ENCODE peak calls at places on chromosomes 3 and 15, in nine cellular contexts. E, T, U, G, D, O, H, Z and S are unnamed samples.

GRCh38 chr15:89495638-89496145 is 691 bp downstream of the RHCG start:
- DNase-seq in E (no peak), T (no peak), U (no peak), G (no peak), D (no peak), O (no peak), H (no peak), Z (peak), S (peak)

GRCh38 chr3:42375121-42375520 is 35.3 kb downstream of the LYZL4 start:
- DNase-seq in E (no peak), T (no peak), U (no peak), G (no peak), D (no peak), O (no peak), H (no peak), Z (no peak), S (no peak)

GRCh38 chr15:89753855-89754254 is 2.8 kb upstream of the MESP1 start:
- DNase-seq in E (no peak), T (no peak), U (no peak), G (no peak), D (no peak), O (no peak), H (no peak), Z (no peak), S (no peak)

GRCh38 chr3:24067483-24067882 is 122.4 kb downstream of the NR1D2 start:
- DNase-seq in E (no peak), T (no peak), U (no peak), G (no peak), D (no peak), O (no peak), H (no peak), Z (peak), S (no peak)

GRCh38 chr15:52857471-52857870 is 67.3 kb upstream of the ONECUT1 start:
- DNase-seq in E (no peak), T (no peak), U (no peak), G (no peak), D (no peak), O (no peak), H (no peak), Z (no peak), S (no peak)

GRCh38 chr15:71425388-71425787 is 310.1 kb downstream of the THSD4 start:
- DNase-seq in E (no peak), T (no peak), U (no peak), G (no peak), D (no peak), O (no peak), H (no peak), Z (no peak), S (no peak)

GRCh38 chr15:74208496-74208895 is 5.9 kb upstream of the STRA6 start:
- DNase-seq in E (no peak), T (no peak), U (no peak), G (no peak), D (no peak), O (no peak), H (no peak), Z (no peak), S (no peak)

GRCh38 chr3:130789678-130790340 is 43.2 kb upstream of the PIK3R4 start:
- DNase-seq in E (no peak), T (no peak), U (no peak), G (no peak), D (no peak), O (no peak), H (no peak), Z (no peak), S (no peak)

GRCh38 chr3:50657407-50657806 is 17.3 kb upstream of the DOCK3 start:
- DNase-seq in E (no peak), T (peak), U (no peak), G (no peak), D (no peak), O (no peak), H (no peak), Z (no peak), S (no peak)

GRCh38 chr3:177746259-177747021 is 549.2 kb upstream of the TBL1XR1 start:
- DNase-seq in E (no peak), T (no peak), U (no peak), G (no peak), D (no peak), O (no peak), H (no peak), Z (peak), S (no peak)

GRCh38 chr15:100734606-100735005 is 132.2 kb downstream of the ASB7 start:
- DNase-seq in E (no peak), T (peak), U (no peak), G (no peak), D (no peak), O (no peak), H (no peak), Z (no peak), S (no peak)

GRCh38 chr3:149688122-149688757 is 30.4 kb upstream of the WWTR1 start:
- DNase-seq in E (no peak), T (no peak), U (no peak), G (no peak), D (no peak), O (no peak), H (no peak), Z (no peak), S (no peak)

GRCh38 chr3:173502983-173503568 is 105.5 kb downstream of the NLGN1 start:
- DNase-seq in E (no peak), T (no peak), U (no peak), G (peak), D (peak), O (no peak), H (no peak), Z (no peak), S (no peak)

GRCh38 chr3:171459942-171460225 is 321 bp downstream of the TNIK start:
- DNase-seq in E (no peak), T (no peak), U (no peak), G (no peak), D (no peak), O (peak), H (no peak), Z (no peak), S (no peak)

GRCh38 chr15:101047301-101047781 is 128.2 kb downstream of the LRRK1 start:
- DNase-seq in E (peak), T (peak), U (peak), G (no peak), D (no peak), O (peak), H (no peak), Z (no peak), S (peak)

GRCh38 chr3:23806322-23807160 is 786 bp downstream of the UBE2E1 start:
- DNase-seq in E (peak), T (peak), U (peak), G (peak), D (peak), O (no peak), H (peak), Z (no peak), S (peak)

GRCh38 chr15:80698636-80699035 is 3.5 kb downstream of the ABHD17C start:
- DNase-seq in E (no peak), T (no peak), U (no peak), G (peak), D (no peak), O (no peak), H (no peak), Z (no peak), S (no peak)

GRCh38 chr3:117192888-117193287 is 483.3 kb downstream of the TUSC7 start:
- DNase-seq in E (no peak), T (no peak), U (no peak), G (no peak), D (no peak), O (no peak), H (no peak), Z (no peak), S (no peak)

GRCh38 chr15:80834402-80834801 is 55.2 kb downstream of the CEMIP start:
- DNase-seq in E (no peak), T (no peak), U (no peak), G (no peak), D (no peak), O (no peak), H (no peak), Z (no peak), S (no peak)

GRCh38 chr3:4978966-4979400 is 254 bp upstream of the BHLHE40 start:
- DNase-seq in E (peak), T (peak), U (peak), G (peak), D (peak), O (no peak), H (peak), Z (peak), S (peak)

GRCh38 chr3:178097576-178097975 is 438.7 kb upstream of the KCNMB2 start:
- DNase-seq in E (no peak), T (no peak), U (no peak), G (peak), D (no peak), O (no peak), H (no peak), Z (peak), S (no peak)

GRCh38 chr15:89361451-89362202 is 27.0 kb upstream of the POLG start:
- DNase-seq in E (no peak), T (peak), U (peak), G (peak), D (no peak), O (peak), H (peak), Z (peak), S (peak)

GRCh38 chr15:60585743-60586708 is 107.1 kb upstream of the ICE2 start:
- DNase-seq in E (peak), T (no peak), U (peak), G (peak), D (peak), O (no peak), H (peak), Z (peak), S (no peak)

GRCh38 chr15:31399544-31400171 is 73.0 kb downstream of the KLF13 start:
- DNase-seq in E (no peak), T (no peak), U (no peak), G (no peak), D (peak), O (peak), H (no peak), Z (peak), S (peak)

GRCh38 chr3:171904829-171905228 is 61.7 kb downstream of the TMEM212 start:
- DNase-seq in E (no peak), T (no peak), U (no peak), G (peak), D (no peak), O (no peak), H (no peak), Z (no peak), S (no peak)

GRCh38 chr15:85580914-85581313 is 200.5 kb downstream of the AKAP13 start:
- DNase-seq in E (peak), T (peak), U (no peak), G (no peak), D (no peak), O (peak), H (no peak), Z (no peak), S (no peak)

GRCh38 chr15:89781891-89782618 is 5.9 kb downstream of the MESP2 start:
- DNase-seq in E (peak), T (peak), U (no peak), G (peak), D (no peak), O (no peak), H (no peak), Z (peak), S (peak)

GRCh38 chr3:174126990-174127758 is 729.6 kb downstream of the NLGN1 start:
- DNase-seq in E (no peak), T (no peak), U (no peak), G (peak), D (no peak), O (no peak), H (no peak), Z (no peak), S (no peak)

GRCh38 chr15:70068783-70069565 is 28.7 kb downstream of the TLE3 start:
- DNase-seq in E (no peak), T (no peak), U (no peak), G (no peak), D (no peak), O (no peak), H (peak), Z (no peak), S (no peak)

GRCh38 chr3:114411811-114412803 is 118.3 kb downstream of the TIGIT start:
- DNase-seq in E (no peak), T (no peak), U (no peak), G (peak), D (no peak), O (peak), H (peak), Z (peak), S (no peak)

GRCh38 chr15:49901867-49902775 is 216.9 kb downstream of the ATP8B4 start:
- DNase-seq in E (no peak), T (no peak), U (no peak), G (peak), D (no peak), O (no peak), H (no peak), Z (peak), S (no peak)

GRCh38 chr15:64162478-64162868 is 349 bp downstream of the PPIB start:
- DNase-seq in E (no peak), T (no peak), U (no peak), G (no peak), D (no peak), O (no peak), H (no peak), Z (no peak), S (no peak)

GRCh38 chr3:106013971-106014370 is 145.2 kb upstream of the CBLB start:
- DNase-seq in E (no peak), T (no peak), U (no peak), G (peak), D (no peak), O (no peak), H (no peak), Z (peak), S (no peak)

GRCh38 chr3:188432826-188433525 is 279.0 kb downstream of the LPP start:
- DNase-seq in E (no peak), T (no peak), U (no peak), G (no peak), D (no peak), O (no peak), H (no peak), Z (no peak), S (no peak)

GRCh38 chr15:53976844-53977392 is 1.3 kb upstream of the UNC13C start:
- DNase-seq in E (peak), T (no peak), U (no peak), G (no peak), D (peak), O (no peak), H (peak), Z (no peak), S (peak)

GRCh38 chr3:77859131-77859530 is 819.2 kb downstream of the ROBO2 start:
- DNase-seq in E (no peak), T (no peak), U (no peak), G (no peak), D (no peak), O (no peak), H (no peak), Z (no peak), S (no peak)

GRCh38 chr15:85615930-85616329 is 178.8 kb downstream of the KLHL25 start:
- DNase-seq in E (no peak), T (no peak), U (no peak), G (peak), D (no peak), O (no peak), H (no peak), Z (peak), S (no peak)

GRCh38 chr3:197312431-197312830 is 14.0 kb upstream of the DLG1 start:
- DNase-seq in E (no peak), T (no peak), U (no peak), G (no peak), D (no peak), O (no peak), H (no peak), Z (no peak), S (no peak)

GRCh38 chr3:134426660-134427181 is 52.5 kb upstream of the AMOTL2 start:
- DNase-seq in E (no peak), T (no peak), U (no peak), G (peak), D (no peak), O (no peak), H (no peak), Z (peak), S (no peak)

GRCh38 chr15:60326824-60327654 is 70.7 kb downstream of the ANXA2 start:
- DNase-seq in E (no peak), T (no peak), U (no peak), G (peak), D (peak), O (no peak), H (no peak), Z (peak), S (no peak)